ENCODE peak calls at places on chromosomes 16 and 17, in four cellular contexts. G is lower leg skin, Z is progenitor cell of endocrine pancreas, P is tibial nerve. C is an unnamed sample.

GRCh38 chr17:63295288-63295687 is 150.8 kb downstream of the CYB561 start:
- DNase-seq in G (no peak), P (no peak), Z (no peak), C (no peak)

GRCh38 chr17:8122391-8122922 is 1.4 kb downstream of the HES7 start:
- DNase-seq in P (peak; percentile 43), Z (no peak), G (no peak), C (peak; percentile 27)

GRCh38 chr16:84348386-84348785 is 20.0 kb upstream of the ATP2C2 start:
- DNase-seq in P (no peak), G (no peak), Z (no peak), C (no peak)

GRCh38 chr17:19364699-19365498 is 2.4 kb upstream of the B9D1 start:
- DNase-seq in P (no peak), G (no peak), Z (no peak), C (no peak)

GRCh38 chr16:20898938-20899502 is 1.1 kb downstream of the DCUN1D3 start:
- DNase-seq in G (no peak), P (no peak), Z (no peak), C (no peak)

GRCh38 chr16:71467810-71468209 is 5.8 kb upstream of the ZNF23 start:
- DNase-seq in P (no peak), G (no peak), Z (peak; percentile 37), C (no peak)

GRCh38 chr16:49618955-49619354 is 237.0 kb downstream of the ZNF423 start:
- DNase-seq in Z (no peak), P (no peak), G (no peak), C (no peak)

GRCh38 chr16:79318137-79318899 is 282.2 kb downstream of the MAF start:
- DNase-seq in P (no peak), Z (no peak), G (no peak), C (no peak)

GRCh38 chr16:14369734-14370598 is 260.1 kb downstream of the PARN start:
- DNase-seq in G (peak; percentile 49), P (no peak), Z (no peak), C (peak; percentile 38)

GRCh38 chr16:54178491-54178976 is 108.1 kb downstream of the IRX3 start:
- DNase-seq in Z (no peak), P (no peak), G (no peak), C (no peak)

GRCh38 chr16:86211800-86212199 is 298.5 kb upstream of the FOXF1 start:
- DNase-seq in Z (no peak), P (no peak), G (no peak), C (no peak)

GRCh38 chr16:5075637-5076036 is 4.0 kb downstream of the ALG1 start:
- DNase-seq in G (no peak), P (no peak), Z (no peak), C (no peak)

GRCh38 chr16:53024045-53024444 is 28.7 kb downstream of the CHD9NB start:
- DNase-seq in P (no peak), Z (no peak), G (no peak), C (no peak)

GRCh38 chr17:43200127-43200526 is 11.5 kb upstream of the TMEM106A start:
- DNase-seq in P (no peak), G (no peak), Z (no peak), C (no peak)

GRCh38 chr16:75198135-75198600 is 8.8 kb downstream of the CTRB2 start:
- DNase-seq in P (no peak), Z (no peak), G (no peak), C (no peak)

GRCh38 chr16:89184685-89185061 is 13.1 kb downstream of the CDH15 start:
- DNase-seq in P (no peak), Z (no peak), G (no peak), C (no peak)

GRCh38 chr16:89188064-89188441 is 12.3 kb downstream of the SLC22A31 start:
- DNase-seq in Z (peak; percentile 9), G (no peak), P (no peak), C (peak; percentile 4)

GRCh38 chr16:89189358-89190025 is 10.8 kb downstream of the SLC22A31 start:
- DNase-seq in G (no peak), P (no peak), Z (no peak), C (peak; percentile 39)

GRCh38 chr16:89185062-89185751 is 13.7 kb downstream of the CDH15 start:
- DNase-seq in G (no peak), P (no peak), Z (no peak), C (no peak)

DNA sequence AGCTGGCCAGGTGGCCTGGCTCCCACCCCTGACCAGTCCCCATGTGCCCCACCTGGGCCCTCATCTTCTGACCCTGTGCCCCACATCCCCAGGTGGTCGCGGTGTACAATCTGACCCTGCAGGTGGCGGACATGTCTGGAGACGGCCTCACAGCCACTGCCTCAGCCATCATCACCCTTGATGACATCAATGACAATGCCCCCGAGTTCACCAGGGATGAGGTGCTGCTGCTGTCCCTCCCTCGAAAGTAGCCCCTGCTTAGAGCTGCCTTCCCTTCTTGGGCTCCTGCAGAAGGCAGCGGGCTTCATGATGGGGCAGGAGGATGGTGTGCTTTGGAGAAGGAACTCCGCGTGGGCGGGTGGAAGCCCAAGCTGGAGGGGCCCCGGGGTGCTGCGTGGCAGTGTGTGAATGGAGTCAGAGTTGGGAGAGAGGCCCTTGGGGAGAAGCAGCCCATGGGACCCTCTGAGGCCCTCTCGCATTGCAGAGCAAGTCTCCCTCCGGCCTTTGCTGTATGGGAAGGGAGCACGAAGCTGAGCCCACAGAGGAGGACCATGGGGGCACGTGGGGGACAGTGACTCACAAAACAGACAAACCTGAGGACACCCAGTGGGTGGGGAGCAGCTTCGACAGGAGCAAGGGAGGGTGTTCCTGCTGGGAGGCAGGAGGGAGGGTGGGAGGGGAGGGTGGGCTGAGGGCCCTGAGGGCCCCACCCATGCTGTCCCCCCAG is 12.8 kb downstream of the SLC22A31 start:
- DNase-seq in G (no peak), P (no peak), Z (peak; percentile 33), C (no peak)
- TF ChIP-seq CTCF in G (no peak), P (no peak), Z (no peak), C (no peak)

DNA sequence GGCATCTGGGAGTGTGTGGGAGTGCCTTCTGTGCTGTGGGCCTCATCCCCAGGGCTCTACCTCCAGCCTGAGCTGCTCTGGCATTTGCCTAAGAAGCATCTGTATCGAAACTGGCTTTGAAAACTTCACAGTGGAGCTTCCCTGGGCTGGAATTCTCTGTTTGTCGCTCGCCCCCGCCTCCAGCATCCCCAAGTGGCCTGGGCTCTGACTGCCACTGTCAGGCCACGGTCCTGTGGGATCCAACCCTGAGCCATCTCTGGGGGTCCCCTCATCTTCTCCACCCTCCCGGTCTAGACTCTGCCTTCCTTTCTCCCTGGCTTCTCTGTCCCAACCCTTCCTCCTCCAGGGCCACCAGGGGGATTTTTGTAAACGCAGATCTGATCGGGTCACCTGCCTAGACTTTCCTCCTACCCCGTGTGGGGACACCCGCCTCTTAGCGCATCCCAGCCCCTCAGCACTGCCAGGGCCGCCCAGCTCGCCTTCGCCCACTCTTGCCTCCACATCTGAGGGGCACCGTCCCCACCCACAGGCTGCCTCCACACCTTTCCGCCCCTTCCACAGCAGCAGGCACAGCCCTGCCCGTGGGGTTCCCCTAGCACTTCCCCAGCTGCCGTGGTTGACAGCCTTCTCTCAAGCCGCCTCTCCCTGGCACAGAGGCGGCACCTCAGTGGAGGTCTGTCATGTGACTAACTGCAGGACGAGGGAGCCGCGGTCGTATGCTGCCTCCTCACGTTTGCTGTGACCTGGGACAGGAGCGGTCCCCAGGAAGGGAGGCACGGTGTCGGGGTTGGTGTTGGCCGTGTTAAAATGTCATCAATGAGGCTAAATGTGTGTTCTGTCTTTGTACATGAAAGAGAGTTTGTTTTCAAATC is 12.0 kb downstream of the TBC1D24 start:
- DNase-seq in Z (no peak), P (no peak), G (peak; percentile 73), C (peak; percentile 75)
- TF ChIP-seq CTCF in Z (no peak), P (no peak), G (no peak), C (peak; percentile 11)

GRCh38 chr17:77196251-77196650 is 55.5 kb downstream of the SEC14L1 start:
- DNase-seq in G (no peak), P (no peak), Z (no peak), C (no peak)
- TF ChIP-seq CTCF in G (no peak), P (no peak), Z (no peak), C (no peak)

DNA sequence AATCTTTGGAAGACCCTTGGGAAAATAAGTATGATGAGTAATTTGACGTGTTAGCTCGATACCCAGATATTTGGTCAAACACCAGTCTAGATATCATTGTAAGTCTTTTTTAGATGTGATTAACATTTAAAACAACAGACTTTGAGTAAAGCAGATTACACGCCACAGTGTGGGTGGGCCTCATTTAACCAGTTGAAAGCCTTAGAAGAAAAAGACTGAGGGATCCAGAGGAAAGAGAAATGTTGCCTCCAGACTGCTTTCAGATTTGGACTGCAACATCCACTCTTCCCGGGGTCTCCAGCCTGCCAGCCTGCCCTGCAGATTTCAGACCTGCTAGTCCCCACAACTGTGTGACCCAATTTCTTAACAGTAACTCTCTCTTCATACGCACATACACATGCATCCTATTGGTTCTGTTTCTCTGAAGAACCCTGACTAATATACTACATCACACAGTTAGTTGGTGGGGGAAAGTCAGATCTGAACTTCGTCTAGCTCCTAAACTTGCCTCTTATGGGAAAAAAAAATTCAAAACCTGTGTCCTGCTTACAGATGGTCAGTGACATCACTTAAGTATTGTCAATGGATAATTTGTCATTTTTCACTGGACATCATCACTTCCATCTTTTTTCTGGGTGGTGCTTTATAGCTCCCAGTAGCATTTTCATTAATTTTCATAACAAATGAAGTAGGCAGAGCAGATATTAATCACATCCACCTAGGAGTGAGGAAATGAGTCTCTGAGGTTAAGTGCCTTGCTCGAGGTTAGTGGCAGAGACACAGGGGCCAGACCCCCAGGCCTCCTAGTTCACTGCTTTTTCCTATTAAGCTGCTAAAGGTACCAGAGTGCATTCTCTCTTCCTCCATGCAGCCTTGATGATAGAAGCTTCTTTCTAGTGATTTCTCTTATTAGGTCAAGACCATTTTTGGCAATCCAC is 107.7 kb upstream of the TOB1 start:
- DNase-seq in P (no peak), Z (no peak), G (no peak), C (no peak)
- TF ChIP-seq CTCF in P (no peak), Z (no peak), G (no peak), C (no peak)

GRCh38 chr17:4080686-4081085 is 62.1 kb downstream of the ZZEF1 start:
- DNase-seq in G (no peak), P (no peak), Z (no peak), C (no peak)

GRCh38 chr17:4072487-4073157 is 70.2 kb downstream of the ZZEF1 start:
- DNase-seq in P (no peak), G (no peak), Z (no peak), C (no peak)

GRCh38 chr17:4073983-4074830 is 68.6 kb downstream of the ZZEF1 start:
- DNase-seq in G (no peak), P (no peak), Z (no peak), C (peak; percentile 45)

DNA sequence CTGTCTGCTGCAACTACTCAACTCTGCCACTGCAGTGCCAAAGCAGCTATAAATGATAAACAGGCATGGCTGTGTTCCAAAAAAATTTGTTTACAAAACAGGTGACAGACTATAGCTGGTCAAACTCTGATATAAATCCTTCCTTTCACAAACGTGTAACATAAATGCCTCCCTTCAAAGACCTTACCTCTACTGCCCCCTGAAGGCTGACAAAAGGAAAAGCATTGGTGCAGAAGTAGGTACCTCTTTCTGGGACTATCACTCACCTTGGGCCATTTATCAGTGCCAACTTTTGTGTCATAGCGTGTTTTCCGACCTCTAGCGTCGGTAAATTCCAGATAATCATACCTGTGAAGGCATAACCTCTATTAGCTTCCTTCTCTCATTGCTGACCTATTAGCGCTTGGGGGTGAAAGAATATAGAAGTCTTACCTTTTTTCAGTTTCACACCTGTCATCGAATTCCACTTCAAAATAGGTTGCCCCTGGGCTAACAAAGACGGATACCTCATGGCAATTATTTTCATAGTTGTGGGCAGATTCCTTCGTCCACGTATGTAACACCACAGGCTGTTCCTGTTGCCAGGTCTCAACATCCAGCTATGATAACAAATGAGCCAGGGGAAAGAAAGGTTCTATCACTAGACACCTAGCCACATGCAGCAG is 67.9 kb downstream of the ZZEF1 start:
- DNase-seq in Z (no peak), G (no peak), P (no peak), C (no peak)
- TF ChIP-seq CTCF in Z (peak; percentile 76), G (no peak), P (peak; percentile 18), C (peak; percentile 46)

GRCh38 chr16:30186782-30187555 is 3.6 kb downstream of the CORO1A start:
- DNase-seq in G (peak; percentile 68), P (peak; percentile 70), Z (peak; percentile 49), C (peak; percentile 72)
- TF ChIP-seq CTCF in G (no peak), P (peak; percentile 56), Z (peak; percentile 63), C (peak; percentile 73)

C was measured in heart left ventricle.